ENCODE peak calls at places on chromosomes 3 and 15, in five cellular contexts. One of them, this sample, is unnamed. For H3K4me1, the result is how much of the 10 kb centered on the place peaks cover.

GRCh38 chr3:180802837-180803236 is 109.6 kb upstream of the FXR1 start:
- DNase-seq in testis: no peak
- DNase-seq in ovary: no peak
- DNase-seq in MM.1S: peak
- DNase-seq in fibroblast of lung: peak
- DNase-seq in this sample: no peak

GRCh38 chr3:96538186-96538585 is 276.2 kb upstream of the EPHA6 start:
- DNase-seq in testis: no peak
- DNase-seq in ovary: no peak
- DNase-seq in MM.1S: no peak
- DNase-seq in fibroblast of lung: no peak
- DNase-seq in this sample: no peak

GRCh38 chr15:82805994-82806406 is at the start of gene FSD2:
- DNase-seq in testis: no peak
- DNase-seq in ovary: no peak
- DNase-seq in MM.1S: peak
- DNase-seq in fibroblast of lung: no peak
- DNase-seq in this sample: peak

GRCh38 chr3:173823911-173824460 is 426.4 kb downstream of the NLGN1 start:
- DNase-seq in testis: no peak
- DNase-seq in ovary: no peak
- DNase-seq in MM.1S: no peak
- DNase-seq in fibroblast of lung: peak
- DNase-seq in this sample: no peak

GRCh38 chr3:187889601-187890404 is 144.5 kb upstream of the BCL6 start:
- DNase-seq in testis: no peak
- DNase-seq in ovary: peak
- DNase-seq in MM.1S: peak
- DNase-seq in fibroblast of lung: no peak
- DNase-seq in this sample: no peak

GRCh38 chr3:123044981-123045763 is 17.6 kb upstream of the SEMA5B start:
- DNase-seq in testis: no peak
- DNase-seq in ovary: no peak
- DNase-seq in MM.1S: peak
- DNase-seq in fibroblast of lung: no peak
- DNase-seq in this sample: no peak

GRCh38 chr3:44883999-44884431 is 9.6 kb downstream of the TGM4 start:
- DNase-seq in testis: no peak
- DNase-seq in ovary: no peak
- DNase-seq in MM.1S: no peak
- DNase-seq in fibroblast of lung: peak
- DNase-seq in this sample: no peak

GRCh38 chr3:14371573-14372474 is 30.6 kb upstream of the SLC6A6 start:
- DNase-seq in testis: peak
- DNase-seq in ovary: no peak
- DNase-seq in MM.1S: no peak
- DNase-seq in fibroblast of lung: peak
- DNase-seq in this sample: peak

GRCh38 chr3:11662392-11662990 is 18.8 kb upstream of the VGLL4 start:
- DNase-seq in testis: no peak
- DNase-seq in ovary: no peak
- DNase-seq in MM.1S: no peak
- DNase-seq in fibroblast of lung: peak
- DNase-seq in this sample: no peak

GRCh38 chr3:55521086-55522060 is 34.3 kb upstream of the WNT5A start:
- DNase-seq in testis: no peak
- DNase-seq in ovary: no peak
- DNase-seq in MM.1S: no peak
- DNase-seq in fibroblast of lung: peak
- DNase-seq in this sample: no peak

GRCh38 chr3:55519016-55519415 is 31.9 kb upstream of the WNT5A start:
- DNase-seq in testis: no peak
- DNase-seq in ovary: no peak
- DNase-seq in MM.1S: no peak
- DNase-seq in fibroblast of lung: peak
- DNase-seq in this sample: no peak

GRCh38 chr3:55515550-55516246 is 28.6 kb upstream of the WNT5A start:
- DNase-seq in testis: no peak
- DNase-seq in ovary: no peak
- DNase-seq in MM.1S: no peak
- DNase-seq in fibroblast of lung: no peak
- DNase-seq in this sample: no peak

GRCh38 chr3:55516391-55517030 is 29.4 kb upstream of the WNT5A start:
- DNase-seq in testis: no peak
- DNase-seq in ovary: no peak
- DNase-seq in MM.1S: no peak
- DNase-seq in fibroblast of lung: no peak
- DNase-seq in this sample: no peak

DNA sequence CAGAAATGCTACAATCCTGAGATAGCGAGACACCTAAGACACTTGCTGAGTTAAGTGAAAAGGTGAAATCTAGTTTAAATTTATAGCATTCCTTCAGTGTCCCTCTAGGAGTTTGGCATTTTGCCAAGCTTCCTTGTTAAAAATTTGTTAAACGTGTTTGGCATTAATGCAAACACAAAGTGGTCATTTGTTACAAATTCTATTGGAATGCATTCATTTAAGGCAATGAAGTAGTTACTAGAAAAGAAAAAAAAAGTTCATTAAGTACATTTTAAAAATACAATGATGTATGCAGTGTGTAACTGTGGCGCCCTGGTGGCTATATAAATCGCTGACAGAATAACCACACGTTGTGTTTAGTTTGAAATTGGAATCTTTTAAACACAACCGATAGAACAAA is 31.3 kb upstream of the WNT5A start:
- DNase-seq in testis: no peak
- DNase-seq in ovary: no peak
- DNase-seq in MM.1S: no peak
- DNase-seq in fibroblast of lung: peak
- DNase-seq in this sample: no peak
- TF ChIP-seq CTCF in testis: no peak
- TF ChIP-seq CTCF in ovary: no peak
- TF ChIP-seq CTCF in MM.1S: no peak
- TF ChIP-seq CTCF in fibroblast of lung: no peak
- TF ChIP-seq CTCF in this sample: no peak

DNA sequence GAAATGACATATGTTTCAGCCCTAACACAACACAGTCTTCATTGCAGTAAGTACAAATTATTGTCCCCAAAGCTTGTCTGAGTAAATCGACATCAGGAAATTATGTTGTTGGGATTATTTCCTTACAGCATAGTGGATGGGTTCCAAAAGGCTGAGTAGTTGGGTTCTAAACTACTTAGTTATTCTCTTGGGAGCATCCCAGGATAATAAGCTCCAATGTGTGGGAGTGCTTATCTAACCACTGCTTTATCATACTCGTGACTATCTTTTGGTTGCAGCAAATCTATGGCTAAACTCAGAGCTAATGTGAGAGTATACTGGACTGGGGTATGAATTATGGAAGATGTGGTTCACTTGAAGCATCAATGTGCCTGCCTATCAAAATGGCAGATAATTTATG is 128.5 kb downstream of the RBMS3 start:
- DNase-seq in testis: no peak
- DNase-seq in ovary: no peak
- DNase-seq in MM.1S: no peak
- DNase-seq in fibroblast of lung: peak
- DNase-seq in this sample: no peak
- H3K4me1 ChIP-seq in testis: under half
- H3K4me1 ChIP-seq in ovary: under half
- H3K4me1 ChIP-seq in MM.1S: under half
- H3K4me1 ChIP-seq in fibroblast of lung: under half
- H3K4me1 ChIP-seq in this sample: under half

DNA sequence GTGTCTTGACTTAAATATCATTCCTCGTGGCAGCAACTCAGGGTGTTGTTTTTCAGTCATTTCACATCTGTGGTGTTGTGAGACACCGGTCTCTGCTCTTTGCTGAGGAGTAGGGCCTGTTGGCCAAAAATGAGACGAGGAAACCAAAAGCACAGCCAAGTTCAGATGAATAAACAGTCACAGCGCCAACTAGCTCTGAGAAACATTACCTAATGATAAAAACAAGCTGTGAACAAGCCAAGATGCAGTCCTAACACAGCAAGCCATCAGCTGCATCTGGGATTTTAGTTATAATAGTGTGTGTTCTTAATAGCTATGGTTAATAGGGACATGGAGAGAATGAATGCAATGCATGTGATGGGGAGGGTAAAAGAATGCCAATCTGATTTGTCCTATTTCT is 843.4 kb upstream of the DPPA4 start:
- DNase-seq in testis: peak
- DNase-seq in ovary: peak
- DNase-seq in MM.1S: no peak
- DNase-seq in fibroblast of lung: peak
- DNase-seq in this sample: peak
- TF ChIP-seq CTCF in testis: no peak
- TF ChIP-seq CTCF in ovary: no peak
- TF ChIP-seq CTCF in MM.1S: no peak
- TF ChIP-seq CTCF in fibroblast of lung: peak
- TF ChIP-seq CTCF in this sample: no peak

GRCh38 chr3:194475978-194476377 is 10.8 kb downstream of the ATP13A3 start:
- DNase-seq in testis: no peak
- DNase-seq in ovary: no peak
- DNase-seq in MM.1S: no peak
- DNase-seq in fibroblast of lung: peak
- DNase-seq in this sample: no peak

GRCh38 chr3:194481103-194481502 is 5.7 kb downstream of the ATP13A3 start:
- DNase-seq in testis: no peak
- DNase-seq in ovary: no peak
- DNase-seq in MM.1S: no peak
- DNase-seq in fibroblast of lung: peak
- DNase-seq in this sample: no peak

GRCh38 chr3:194474675-194475074 is 12.1 kb downstream of the ATP13A3 start:
- DNase-seq in testis: no peak
- DNase-seq in ovary: no peak
- DNase-seq in MM.1S: no peak
- DNase-seq in fibroblast of lung: peak
- DNase-seq in this sample: no peak

GRCh38 chr3:194475138-194475932 is 11.5 kb downstream of the ATP13A3 start:
- DNase-seq in testis: no peak
- DNase-seq in ovary: no peak
- DNase-seq in MM.1S: no peak
- DNase-seq in fibroblast of lung: no peak
- DNase-seq in this sample: no peak

GRCh38 chr3:194476784-194477183 is 10.0 kb downstream of the ATP13A3 start:
- DNase-seq in testis: no peak
- DNase-seq in ovary: no peak
- DNase-seq in MM.1S: no peak
- DNase-seq in fibroblast of lung: no peak
- DNase-seq in this sample: peak
- H3K4me1 ChIP-seq in testis: under half
- H3K4me1 ChIP-seq in ovary: under half
- H3K4me1 ChIP-seq in MM.1S: under half
- H3K4me1 ChIP-seq in fibroblast of lung: under half
- H3K4me1 ChIP-seq in this sample: half or more

GRCh38 chr3:108552267-108553159 is 36.7 kb downstream of the CIP2A start:
- DNase-seq in testis: no peak
- DNase-seq in ovary: no peak
- DNase-seq in MM.1S: peak
- DNase-seq in fibroblast of lung: peak
- DNase-seq in this sample: no peak
- TF ChIP-seq CTCF in testis: peak
- TF ChIP-seq CTCF in ovary: no peak
- TF ChIP-seq CTCF in MM.1S: peak
- TF ChIP-seq CTCF in fibroblast of lung: peak
- TF ChIP-seq CTCF in this sample: peak